ENCODE peak calls at places on chromosomes 12 and 14, in ten cellular contexts. R is NCI-H510A treated with DMSO at 0.1 percent for 48 hours; B is thoracic aorta; Y is testis; S is Ammon's horn; N is activated CD4-positive, alpha-beta T cell treated with anti-CD3 and anti-CD28 coated beads, Interleukin-2, amount 50 U/mL, for 4 hours; X is C1 segment of cervical spinal cord; O is anterior cingulate cortex; E is adipocyte; M is aorta. T is an unnamed sample.

GRCh38 chr12:54022960-54023884 is 5.0 kb upstream of the HOXC6 start:
- DNase-seq in R (no peak), B (no peak), Y (no peak), S (no peak), N (no peak), X (no peak), O (no peak), E (no peak), M (no peak), T (no peak)

GRCh38 chr12:53543539-53543938 is 36.3 kb upstream of the NPFF start:
- DNase-seq in R (peak), B (no peak), Y (peak), S (peak), N (peak), X (no peak), O (peak), E (peak), M (peak), T (peak)

GRCh38 chr12:132490481-132491348 is 764 bp downstream of the FBRSL1 start:
- DNase-seq in R (no peak), B (no peak), Y (no peak), S (no peak), N (no peak), X (no peak), O (no peak), E (peak), M (no peak), T (peak)

GRCh38 chr14:64997108-64997794 is 10.6 kb downstream of the FNTB start:
- DNase-seq in R (no peak), B (no peak), Y (no peak), S (peak), N (no peak), X (no peak), O (no peak), E (no peak), M (no peak), T (no peak)

GRCh38 chr14:49051328-49052060 is 534.7 kb downstream of the RPS29 start:
- DNase-seq in R (no peak), B (no peak), Y (no peak), S (no peak), N (no peak), X (no peak), O (no peak), E (no peak), M (no peak), T (no peak)

GRCh38 chr14:46139668-46140067 is 511.9 kb downstream of the RPL10L start:
- DNase-seq in R (no peak), B (no peak), Y (no peak), S (no peak), N (no peak), X (no peak), O (no peak), E (no peak), M (no peak), T (no peak)

GRCh38 chr12:45877069-45877468 is 113.3 kb downstream of the SCAF11 start:
- DNase-seq in R (no peak), B (no peak), Y (no peak), S (no peak), N (no peak), X (no peak), O (no peak), E (no peak), M (no peak), T (no peak)

GRCh38 chr12:108594-108993 is 42.0 kb downstream of the IQSEC3 start:
- DNase-seq in R (peak), B (no peak), Y (peak), S (peak), N (no peak), X (no peak), O (no peak), E (no peak), M (peak), T (peak)

GRCh38 chr12:109701064-109701463 is 12.6 kb upstream of the FAM222A start:
- DNase-seq in R (no peak), B (no peak), Y (no peak), S (no peak), N (no peak), X (no peak), O (no peak), E (no peak), M (no peak), T (no peak)

GRCh38 chr12:52041695-52042123 is 9.5 kb upstream of the NR4A1 start:
- DNase-seq in R (no peak), B (no peak), Y (peak), S (no peak), N (no peak), X (no peak), O (no peak), E (peak), M (peak), T (peak)

GRCh38 chr12:9081667-9082243 is 34.0 kb downstream of the A2M start:
- DNase-seq in R (no peak), B (no peak), Y (no peak), S (no peak), N (no peak), X (no peak), O (no peak), E (no peak), M (no peak), T (no peak)

GRCh38 chr14:68191567-68192321 is 372.2 kb downstream of the RAD51B start:
- DNase-seq in R (peak), B (no peak), Y (no peak), S (no peak), N (no peak), X (no peak), O (no peak), E (no peak), M (no peak), T (peak)

GRCh38 chr12:104570174-104570907 is 113.6 kb downstream of the CHST11 start:
- DNase-seq in R (no peak), B (no peak), Y (no peak), S (peak), N (no peak), X (no peak), O (no peak), E (no peak), M (no peak), T (no peak)

GRCh38 chr14:59189281-59189821 is 884 bp downstream of the DAAM1 start:
- DNase-seq in R (peak), B (no peak), Y (peak), S (peak), N (peak), X (no peak), O (no peak), E (peak), M (no peak), T (peak)

GRCh38 chr14:89853976-89854693 is 100.4 kb downstream of the EFCAB11 start:
- DNase-seq in R (no peak), B (no peak), Y (no peak), S (no peak), N (no peak), X (no peak), O (no peak), E (peak), M (no peak), T (no peak)

GRCh38 chr14:86777950-86778602 is 1214.9 kb downstream of the GALC start:
- DNase-seq in R (no peak), B (no peak), Y (no peak), S (no peak), N (no peak), X (no peak), O (no peak), E (peak), M (no peak), T (no peak)

GRCh38 chr12:31218203-31219025 is 107.5 kb downstream of the SINHCAF start:
- DNase-seq in R (no peak), B (no peak), Y (no peak), S (no peak), N (no peak), X (no peak), O (no peak), E (no peak), M (no peak), T (peak)